ENCODE peak calls at places on chromosomes 6 and 20, in eight cellular contexts. A is heart left ventricle, O is tibial nerve, D is left ventricle myocardium inferior, C is BJ, N is WERI-Rb-1, Z is epithelial cell of esophagus, R is pancreas. M is an unnamed sample.

GRCh38 chr20:22577515-22578220 is 6.7 kb downstream of the FOXA2 start:
- DNase-seq in A (no peak), O (no peak), D (no peak), C (no peak), N (no peak), Z (no peak), R (peak), M (no peak)

GRCh38 chr6:145887969-145888368 is 73.4 kb upstream of the FBXO30 start:
- DNase-seq in A (peak), O (no peak), D (peak), C (no peak), N (peak), Z (peak), R (no peak), M (peak)

GRCh38 chr6:16562498-16562897 is 198.8 kb downstream of the ATXN1 start:
- DNase-seq in A (no peak), O (no peak), D (no peak), C (no peak), N (no peak), Z (no peak), R (no peak), M (no peak)

GRCh38 chr6:154167163-154167562 is 128.1 kb downstream of the OPRM1 start:
- DNase-seq in A (no peak), O (no peak), D (no peak), C (no peak), N (no peak), Z (no peak), R (no peak), M (no peak)

GRCh38 chr6:115783402-115784061 is 277.2 kb downstream of the FRK start:
- DNase-seq in A (peak), O (no peak), D (no peak), C (no peak), N (no peak), Z (peak), R (no peak), M (peak)

GRCh38 chr20:45576995-45577394 is 2.1 kb downstream of the WFDC8 start:
- DNase-seq in A (no peak), O (no peak), D (no peak), C (no peak), N (no peak), Z (no peak), R (no peak), M (no peak)

GRCh38 chr6:25935953-25936352 is 5.5 kb upstream of the SLC17A2 start:
- DNase-seq in A (no peak), O (no peak), D (no peak), C (no peak), N (no peak), Z (no peak), R (no peak), M (no peak)

GRCh38 chr6:117417851-117418250 is 7.9 kb downstream of the ROS1 start:
- DNase-seq in A (no peak), O (no peak), D (no peak), C (no peak), N (no peak), Z (no peak), R (no peak), M (no peak)

GRCh38 chr20:4873396-4873795 is 127.9 kb downstream of the SLC23A2 start:
- DNase-seq in A (no peak), O (no peak), D (no peak), C (no peak), N (peak), Z (no peak), R (no peak), M (no peak)

GRCh38 chr6:28658475-28659249 is 133.0 kb downstream of the GPX5 start:
- DNase-seq in A (no peak), O (no peak), D (no peak), C (no peak), N (no peak), Z (no peak), R (no peak), M (peak)

DNA sequence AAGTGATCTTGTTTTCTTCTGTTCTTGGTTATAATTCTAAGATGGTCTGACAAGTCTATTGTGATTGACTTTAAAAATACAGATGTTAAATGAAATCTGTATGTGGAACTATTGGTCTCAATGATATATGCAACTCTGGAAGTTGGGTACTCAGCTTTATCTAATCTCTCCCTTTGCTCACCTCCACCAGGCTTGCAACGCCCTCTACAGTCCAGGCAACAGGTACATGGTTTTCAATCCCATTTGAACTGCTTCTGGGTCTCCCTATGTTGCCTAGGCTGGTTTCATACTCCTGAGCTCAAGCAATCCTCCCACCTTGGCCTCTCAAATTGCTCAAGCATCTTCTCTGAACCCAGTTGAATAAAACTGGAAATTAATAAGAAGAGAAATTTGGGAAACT is 25.6 kb upstream of the HLA-DQB1 start:
- DNase-seq in A (peak), O (no peak), D (no peak), C (no peak), N (peak), Z (peak), R (peak), M (peak)
- TF ChIP-seq CTCF in A (peak), O (no peak), D (peak), C (peak), N (peak), Z (peak), R (no peak), M (peak)

DNA sequence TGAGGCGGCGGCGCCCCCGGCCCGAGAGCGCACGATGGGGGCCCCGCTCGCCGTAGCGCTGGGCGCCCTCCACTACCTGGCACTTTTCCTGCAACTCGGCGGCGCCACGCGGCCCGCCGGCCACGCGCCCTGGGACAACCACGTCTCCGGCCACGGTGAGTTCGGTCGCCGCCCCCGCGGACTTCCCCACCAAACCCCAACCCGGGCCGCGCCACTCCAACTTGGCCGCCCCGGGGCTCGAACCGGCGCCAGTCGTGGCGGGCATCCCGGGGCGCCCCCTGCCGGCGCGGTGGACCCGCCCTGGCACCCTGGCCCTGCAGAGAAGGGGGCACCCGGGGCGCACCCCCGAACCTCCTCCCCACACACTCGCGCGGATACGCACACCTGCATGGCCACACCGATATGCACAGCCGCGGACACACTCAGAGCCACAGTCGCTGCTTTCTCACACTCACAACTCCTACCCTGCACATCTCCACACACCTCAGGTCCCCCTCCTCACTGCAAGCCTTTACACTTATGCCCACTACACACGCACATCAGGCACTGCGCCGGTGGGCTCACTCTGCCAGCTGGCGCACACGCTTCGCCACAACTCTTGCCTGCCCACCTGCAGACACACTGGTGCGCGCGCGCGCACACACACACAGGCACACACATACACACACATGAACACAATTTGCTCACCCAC is 535 bp downstream of the VSTM2L start:
- DNase-seq in A (no peak), O (no peak), D (no peak), C (no peak), N (no peak), Z (no peak), R (no peak), M (no peak)
- TF ChIP-seq CTCF in A (peak), O (no peak), D (peak), C (peak), N (no peak), Z (no peak), R (no peak), M (peak)

GRCh38 chr20:51540585-51540984 is 1.9 kb downstream of the NFATC2 start:
- DNase-seq in A (no peak), O (no peak), D (no peak), C (no peak), N (no peak), Z (no peak), R (no peak), M (no peak)
- TF ChIP-seq CTCF in A (no peak), O (no peak), D (no peak), C (no peak), N (no peak), Z (no peak), R (no peak), M (no peak)

GRCh38 chr20:17825251-17825691 is 125.5 kb downstream of the BANF2 start:
- DNase-seq in A (peak), O (no peak), D (no peak), C (no peak), N (no peak), Z (no peak), R (no peak), M (no peak)
- TF ChIP-seq CTCF in A (no peak), O (no peak), D (no peak), C (no peak), N (no peak), Z (no peak), R (no peak), M (no peak)

GRCh38 chr6:41642960-41643898 is 5.0 kb downstream of the MDFI start:
- DNase-seq in A (no peak), O (no peak), D (no peak), C (no peak), N (no peak), Z (no peak), R (no peak), M (no peak)
- TF ChIP-seq CTCF in A (no peak), O (no peak), D (no peak), C (no peak), N (no peak), Z (no peak), R (no peak), M (no peak)

M was measured in MCF 10A.